ENCODE peak calls at places on chromosomes 13 and 19, in ten cellular contexts. C, R, M, A, N, E, H, L, X and U are unnamed samples.
A peak's percentile ranks its signal among the peaks of the same experiment; 100 is the strongest.

GRCh38 chr13:48634631-48635030 is 19.1 kb upstream of the CYSLTR2 start:
- DNase-seq in C (no peak), R (no peak), M (no peak), A (no peak), N (no peak), E (no peak), H (no peak), L (no peak), X (no peak), U (no peak)

GRCh38 chr13:31050486-31051400 is 111.0 kb downstream of the HSPH1 start:
- DNase-seq in C (no peak), R (no peak), M (peak; percentile 15), A (no peak), N (no peak), E (peak; percentile 57), H (no peak), L (peak; percentile 52), X (peak; percentile 18), U (no peak)

GRCh38 chr19:53873451-53874383 is 6.0 kb downstream of the MYADM start:
- DNase-seq in C (peak; percentile 42), R (no peak), M (no peak), A (no peak), N (no peak), E (no peak), H (no peak), L (no peak), X (no peak), U (no peak)

GRCh38 chr13:52743569-52743968 is 3.9 kb upstream of the CNMD start:
- DNase-seq in C (no peak), R (no peak), M (no peak), A (no peak), N (no peak), E (no peak), H (no peak), L (no peak), X (no peak), U (no peak)

GRCh38 chr19:7559102-7559501 is 23.6 kb downstream of the PNPLA6 start:
- DNase-seq in C (no peak), R (no peak), M (no peak), A (no peak), N (no peak), E (no peak), H (no peak), L (no peak), X (no peak), U (no peak)

GRCh38 chr19:2254052-2254872 is 2.0 kb downstream of the JSRP1 start:
- DNase-seq in C (no peak), R (no peak), M (no peak), A (no peak), N (no peak), E (peak; percentile 23), H (no peak), L (no peak), X (no peak), U (no peak)

GRCh38 chr13:20475927-20476691 is 49.5 kb downstream of the CRYL1 start:
- DNase-seq in C (peak; percentile 77), R (no peak), M (peak; percentile 84), A (peak; percentile 76), N (no peak), E (no peak), H (peak; percentile 77), L (no peak), X (no peak), U (peak; percentile 79)

GRCh38 chr19:13637664-13638063 is 126.7 kb upstream of the MRI1 start:
- DNase-seq in C (no peak), R (no peak), M (no peak), A (no peak), N (no peak), E (peak; percentile 88), H (no peak), L (peak; percentile 2), X (peak; percentile 90), U (no peak)

GRCh38 chr19:55809381-55810058 is 22.3 kb downstream of the NLRP11 start:
- DNase-seq in C (peak; percentile 30), R (no peak), M (peak; percentile 83), A (peak; percentile 88), N (no peak), E (peak; percentile 33), H (peak; percentile 74), L (peak; percentile 15), X (peak; percentile 80), U (peak; percentile 46)

GRCh38 chr13:89695343-89696257 is 1651.9 kb upstream of the MIR17HG start:
- DNase-seq in C (peak; percentile 17), R (peak; percentile 17), M (no peak), A (peak; percentile 31), N (peak; percentile 6), E (peak; percentile 8), H (peak; percentile 39), L (peak; percentile 11), X (peak; percentile 75), U (peak; percentile 8)

GRCh38 chr19:3345850-3346460 is 20.4 kb upstream of the NFIC start:
- DNase-seq in C (no peak), R (no peak), M (no peak), A (no peak), N (no peak), E (no peak), H (no peak), L (no peak), X (no peak), U (no peak)

GRCh38 chr19:8655340-8655709 is 24.9 kb downstream of the NFILZ start:
- DNase-seq in C (peak; percentile 37), R (no peak), M (no peak), A (no peak), N (no peak), E (no peak), H (no peak), L (no peak), X (no peak), U (peak; percentile 52)

GRCh38 chr13:49022472-49023144 is 46.9 kb downstream of the FNDC3A start:
- DNase-seq in C (no peak), R (no peak), M (no peak), A (no peak), N (no peak), E (peak; percentile 36), H (no peak), L (peak; percentile 42), X (peak; percentile 59), U (no peak)

GRCh38 chr19:8618751-8619150 is 8.2 kb upstream of the ADAMTS10 start:
- DNase-seq in C (no peak), R (no peak), M (no peak), A (no peak), N (no peak), E (no peak), H (no peak), L (no peak), X (no peak), U (no peak)

GRCh38 chr13:23928985-23929384 is 31.7 kb upstream of the C1QTNF9B start:
- DNase-seq in C (no peak), R (peak; percentile 88), M (no peak), A (no peak), N (peak; percentile 42), E (peak; percentile 90), H (no peak), L (peak; percentile 67), X (peak; percentile 80), U (no peak)

GRCh38 chr13:59776924-59777690 is 386.6 kb downstream of the DIAPH3 start:
- DNase-seq in C (no peak), R (peak; percentile 69), M (no peak), A (no peak), N (peak; percentile 30), E (peak; percentile 90), H (no peak), L (peak; percentile 93), X (peak; percentile 86), U (no peak)

GRCh38 chr19:38543807-38544568 is 73.8 kb downstream of the MAP4K1 start:
- DNase-seq in C (peak; percentile 82), R (peak; percentile 94), M (peak; percentile 61), A (peak; percentile 70), N (peak; percentile 24), E (peak; percentile 86), H (peak; percentile 39), L (peak; percentile 85), X (peak; percentile 80), U (peak; percentile 80)

GRCh38 chr19:28169168-28169862 is 1043.6 kb downstream of the UQCRFS1 start:
- DNase-seq in C (no peak), R (no peak), M (no peak), A (no peak), N (no peak), E (no peak), H (no peak), L (no peak), X (no peak), U (no peak)

GRCh38 chr13:39881887-39882286 is 226.4 kb downstream of the COG6 start:
- DNase-seq in C (no peak), R (no peak), M (no peak), A (no peak), N (peak; percentile 4), E (peak; percentile 47), H (no peak), L (peak; percentile 50), X (no peak), U (no peak)

GRCh38 chr13:113034451-113035208 is 65.6 kb downstream of the MCF2L start:
- DNase-seq in C (no peak), R (peak; percentile 65), M (peak; percentile 57), A (peak; percentile 53), N (peak; percentile 15), E (peak; percentile 56), H (peak; percentile 38), L (peak; percentile 76), X (peak; percentile 66), U (no peak)
- TF ChIP-seq CTCF in C (no peak), R (peak; percentile 76), M (peak; percentile 61), A (peak; percentile 44), N (peak; percentile 80), E (peak; percentile 81), H (peak; percentile 61), L (peak; percentile 77), X (peak; percentile 77), U (no peak)

GRCh38 chr19:21566073-21566472 is 60.7 kb downstream of the ZNF429 start:
- DNase-seq in C (no peak), R (peak; percentile 46), M (no peak), A (no peak), N (no peak), E (no peak), H (no peak), L (no peak), X (no peak), U (no peak)
- TF ChIP-seq CTCF in C (no peak), R (no peak), M (no peak), A (no peak), N (no peak), E (no peak), H (no peak), L (no peak), X (no peak), U (no peak)

GRCh38 chr13:94549241-94550029 is 46.5 kb downstream of the TGDS start:
- DNase-seq in C (peak; percentile 92), R (peak; percentile 88), M (peak; percentile 96), A (peak; percentile 93), N (peak; percentile 92), E (peak; percentile 96), H (peak; percentile 86), L (peak; percentile 99), X (peak; percentile 92), U (peak; percentile 92)
- TF ChIP-seq CTCF in C (no peak), R (no peak), M (no peak), A (no peak), N (no peak), E (no peak), H (peak; percentile 3), L (no peak), X (no peak), U (no peak)

DNA sequence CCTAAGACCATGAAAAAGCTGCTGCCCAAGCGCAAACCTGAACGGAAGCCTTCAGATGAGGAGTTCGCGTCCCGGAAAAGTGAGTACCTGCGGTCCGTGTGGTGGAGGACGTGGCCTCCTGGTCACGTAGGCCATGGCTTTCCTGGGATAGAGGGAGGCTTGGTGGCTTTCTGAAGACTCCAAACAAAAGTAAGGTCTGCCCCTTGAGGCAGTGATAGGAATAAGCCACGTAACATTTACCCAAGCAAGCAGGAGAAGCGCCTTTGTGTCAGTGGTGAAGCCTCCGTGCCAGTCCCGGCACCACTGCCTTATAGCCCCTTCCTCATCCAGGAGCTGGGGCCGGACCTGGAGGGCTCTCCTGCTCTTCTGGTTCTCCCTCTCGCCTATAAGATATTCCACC is 34.3 kb upstream of the TEX29 start:
- DNase-seq in C (no peak), R (no peak), M (no peak), A (no peak), N (no peak), E (no peak), H (no peak), L (no peak), X (no peak), U (no peak)
- TF ChIP-seq CTCF in C (no peak), R (no peak), M (no peak), A (no peak), N (no peak), E (no peak), H (no peak), L (no peak), X (no peak), U (no peak)